ENCODE peak calls at places on chromosomes 5 and 9, in seven cellular contexts. One of them, this sample, is unnamed.

GRCh38 chr9:133441571-133441970 is 18.2 kb upstream of the CACFD1 start:
- DNase-seq in GM13977: no peak
- DNase-seq in HTR-8/SVneo: no peak
- DNase-seq in adipocyte: no peak
- DNase-seq in GM18507: no peak
- DNase-seq in T-helper 1 cell: no peak
- DNase-seq in left kidney: no peak
- DNase-seq in this sample: no peak

GRCh38 chr5:178535299-178536175 is 54.7 kb downstream of the COL23A1 start:
- DNase-seq in GM18507: no peak
- DNase-seq in T-helper 1 cell: no peak
- DNase-seq in HTR-8/SVneo: no peak
- DNase-seq in GM13977: no peak
- DNase-seq in adipocyte: no peak
- DNase-seq in left kidney: peak
- DNase-seq in this sample: no peak

GRCh38 chr5:149317281-149318048 is 27.8 kb upstream of the GRPEL2 start:
- DNase-seq in HTR-8/SVneo: peak
- DNase-seq in GM13977: peak
- DNase-seq in T-helper 1 cell: peak
- DNase-seq in left kidney: peak
- DNase-seq in GM18507: peak
- DNase-seq in adipocyte: peak
- DNase-seq in this sample: no peak

GRCh38 chr5:154371687-154372086 is 74.1 kb upstream of the SAP30L start:
- DNase-seq in GM18507: no peak
- DNase-seq in HTR-8/SVneo: no peak
- DNase-seq in adipocyte: peak
- DNase-seq in GM13977: no peak
- DNase-seq in T-helper 1 cell: no peak
- DNase-seq in left kidney: no peak
- DNase-seq in this sample: no peak

GRCh38 chr9:95494416-95495371 is 22.1 kb downstream of the PTCH1 start:
- DNase-seq in HTR-8/SVneo: no peak
- DNase-seq in GM18507: peak
- DNase-seq in GM13977: peak
- DNase-seq in T-helper 1 cell: peak
- DNase-seq in adipocyte: no peak
- DNase-seq in left kidney: peak
- DNase-seq in this sample: no peak

GRCh38 chr9:133990366-133991210 is 1.5 kb downstream of the VAV2 start:
- DNase-seq in left kidney: peak
- DNase-seq in GM13977: no peak
- DNase-seq in GM18507: no peak
- DNase-seq in HTR-8/SVneo: peak
- DNase-seq in T-helper 1 cell: no peak
- DNase-seq in adipocyte: peak
- DNase-seq in this sample: no peak

GRCh38 chr9:120066315-120066714 is 513.7 kb downstream of the CDK5RAP2 start:
- DNase-seq in left kidney: no peak
- DNase-seq in GM13977: no peak
- DNase-seq in adipocyte: no peak
- DNase-seq in GM18507: no peak
- DNase-seq in HTR-8/SVneo: no peak
- DNase-seq in T-helper 1 cell: no peak
- DNase-seq in this sample: no peak

GRCh38 chr9:134059188-134059641 is 8.6 kb downstream of the BRD3 start:
- DNase-seq in T-helper 1 cell: no peak
- DNase-seq in GM13977: no peak
- DNase-seq in GM18507: no peak
- DNase-seq in adipocyte: no peak
- DNase-seq in left kidney: no peak
- DNase-seq in HTR-8/SVneo: no peak
- DNase-seq in this sample: no peak

GRCh38 chr9:33162721-33163311 is 4.3 kb downstream of the B4GALT1 start:
- DNase-seq in left kidney: no peak
- DNase-seq in adipocyte: peak
- DNase-seq in T-helper 1 cell: no peak
- DNase-seq in GM18507: no peak
- DNase-seq in HTR-8/SVneo: no peak
- DNase-seq in GM13977: no peak
- DNase-seq in this sample: no peak

GRCh38 chr5:176716320-176716719 is 69.0 kb downstream of the TSPAN17 start:
- DNase-seq in T-helper 1 cell: no peak
- DNase-seq in GM18507: no peak
- DNase-seq in adipocyte: peak
- DNase-seq in HTR-8/SVneo: peak
- DNase-seq in left kidney: no peak
- DNase-seq in GM13977: no peak
- DNase-seq in this sample: no peak

GRCh38 chr5:67770431-67771025 is 445.0 kb upstream of the PIK3R1 start:
- DNase-seq in GM18507: no peak
- DNase-seq in left kidney: no peak
- DNase-seq in adipocyte: peak
- DNase-seq in GM13977: no peak
- DNase-seq in T-helper 1 cell: no peak
- DNase-seq in HTR-8/SVneo: no peak
- DNase-seq in this sample: no peak

GRCh38 chr5:119340597-119341218 is 15.1 kb upstream of the TNFAIP8 start:
- DNase-seq in GM13977: no peak
- DNase-seq in left kidney: no peak
- DNase-seq in GM18507: peak
- DNase-seq in T-helper 1 cell: peak
- DNase-seq in adipocyte: no peak
- DNase-seq in HTR-8/SVneo: no peak
- DNase-seq in this sample: no peak